ENCODE peak calls at places on chromosomes 12 and 14, in nine cellular contexts. One of them, this sample, is unnamed.

GRCh38 chr14:80901260-80901659 is 40.3 kb downstream of the CEP128 start:
- DNase-seq in stimulated activated CD4-positive, alpha-beta T cell treated with anti-CD3 and anti-CD28 coated beads, TNF-alpha, amount 100 ng/mL, for 4 hours: no peak
- DNase-seq in cardiac fibroblast: no peak
- DNase-seq in T-helper 1 cell: no peak
- DNase-seq in NCI-H1105: no peak
- DNase-seq in GM03348: no peak
- DNase-seq in dorsolateral prefrontal cortex: no peak
- DNase-seq in epithelial cell of esophagus: no peak
- DNase-seq in cardiac muscle cell: no peak
- DNase-seq in this sample: no peak

GRCh38 chr12:12872934-12873275 is 18.5 kb upstream of the GPRC5A start:
- DNase-seq in dorsolateral prefrontal cortex: no peak
- DNase-seq in GM03348: no peak
- DNase-seq in cardiac fibroblast: no peak
- DNase-seq in stimulated activated CD4-positive, alpha-beta T cell treated with anti-CD3 and anti-CD28 coated beads, TNF-alpha, amount 100 ng/mL, for 4 hours: no peak
- DNase-seq in epithelial cell of esophagus: peak
- DNase-seq in T-helper 1 cell: no peak
- DNase-seq in NCI-H1105: no peak
- DNase-seq in cardiac muscle cell: no peak
- DNase-seq in this sample: no peak

GRCh38 chr14:23929822-23930294 is 23.7 kb upstream of the DHRS4 start:
- DNase-seq in NCI-H1105: peak
- DNase-seq in GM03348: peak
- DNase-seq in cardiac muscle cell: peak
- DNase-seq in T-helper 1 cell: peak
- DNase-seq in dorsolateral prefrontal cortex: peak
- DNase-seq in epithelial cell of esophagus: peak
- DNase-seq in cardiac fibroblast: peak
- DNase-seq in stimulated activated CD4-positive, alpha-beta T cell treated with anti-CD3 and anti-CD28 coated beads, TNF-alpha, amount 100 ng/mL, for 4 hours: peak
- DNase-seq in this sample: peak

GRCh38 chr12:69688496-69689427 is 10.3 kb downstream of the BEST3 start:
- DNase-seq in GM03348: peak
- DNase-seq in epithelial cell of esophagus: peak
- DNase-seq in cardiac muscle cell: peak
- DNase-seq in dorsolateral prefrontal cortex: no peak
- DNase-seq in stimulated activated CD4-positive, alpha-beta T cell treated with anti-CD3 and anti-CD28 coated beads, TNF-alpha, amount 100 ng/mL, for 4 hours: peak
- DNase-seq in NCI-H1105: no peak
- DNase-seq in cardiac fibroblast: peak
- DNase-seq in T-helper 1 cell: peak
- DNase-seq in this sample: no peak

GRCh38 chr14:32400480-32400879 is 71.4 kb downstream of the AKAP6 start:
- DNase-seq in cardiac muscle cell: no peak
- DNase-seq in dorsolateral prefrontal cortex: no peak
- DNase-seq in GM03348: peak
- DNase-seq in cardiac fibroblast: no peak
- DNase-seq in stimulated activated CD4-positive, alpha-beta T cell treated with anti-CD3 and anti-CD28 coated beads, TNF-alpha, amount 100 ng/mL, for 4 hours: no peak
- DNase-seq in T-helper 1 cell: no peak
- DNase-seq in NCI-H1105: no peak
- DNase-seq in epithelial cell of esophagus: no peak
- DNase-seq in this sample: no peak

GRCh38 chr14:83940253-83940652 is 1589.7 kb upstream of the FLRT2 start:
- DNase-seq in GM03348: no peak
- DNase-seq in NCI-H1105: no peak
- DNase-seq in stimulated activated CD4-positive, alpha-beta T cell treated with anti-CD3 and anti-CD28 coated beads, TNF-alpha, amount 100 ng/mL, for 4 hours: no peak
- DNase-seq in dorsolateral prefrontal cortex: no peak
- DNase-seq in T-helper 1 cell: no peak
- DNase-seq in cardiac fibroblast: peak
- DNase-seq in cardiac muscle cell: peak
- DNase-seq in epithelial cell of esophagus: no peak
- DNase-seq in this sample: no peak

GRCh38 chr14:61630399-61630798 is 64.9 kb upstream of the HIF1A start:
- DNase-seq in epithelial cell of esophagus: no peak
- DNase-seq in dorsolateral prefrontal cortex: no peak
- DNase-seq in GM03348: no peak
- DNase-seq in cardiac muscle cell: no peak
- DNase-seq in T-helper 1 cell: no peak
- DNase-seq in NCI-H1105: no peak
- DNase-seq in stimulated activated CD4-positive, alpha-beta T cell treated with anti-CD3 and anti-CD28 coated beads, TNF-alpha, amount 100 ng/mL, for 4 hours: no peak
- DNase-seq in cardiac fibroblast: no peak
- DNase-seq in this sample: no peak

GRCh38 chr14:59262717-59263469 is 74.4 kb downstream of the DAAM1 start:
- DNase-seq in T-helper 1 cell: no peak
- DNase-seq in GM03348: no peak
- DNase-seq in cardiac fibroblast: no peak
- DNase-seq in epithelial cell of esophagus: no peak
- DNase-seq in dorsolateral prefrontal cortex: no peak
- DNase-seq in stimulated activated CD4-positive, alpha-beta T cell treated with anti-CD3 and anti-CD28 coated beads, TNF-alpha, amount 100 ng/mL, for 4 hours: no peak
- DNase-seq in NCI-H1105: no peak
- DNase-seq in cardiac muscle cell: no peak
- DNase-seq in this sample: peak

GRCh38 chr12:4118601-4119156 is 154.9 kb upstream of the CCND2 start:
- DNase-seq in epithelial cell of esophagus: no peak
- DNase-seq in cardiac muscle cell: no peak
- DNase-seq in stimulated activated CD4-positive, alpha-beta T cell treated with anti-CD3 and anti-CD28 coated beads, TNF-alpha, amount 100 ng/mL, for 4 hours: no peak
- DNase-seq in cardiac fibroblast: no peak
- DNase-seq in dorsolateral prefrontal cortex: no peak
- DNase-seq in NCI-H1105: no peak
- DNase-seq in T-helper 1 cell: no peak
- DNase-seq in GM03348: no peak
- DNase-seq in this sample: no peak

GRCh38 chr14:66105819-66106218 is 380.4 kb upstream of the CCDC196 start:
- DNase-seq in cardiac muscle cell: peak
- DNase-seq in epithelial cell of esophagus: peak
- DNase-seq in dorsolateral prefrontal cortex: no peak
- DNase-seq in stimulated activated CD4-positive, alpha-beta T cell treated with anti-CD3 and anti-CD28 coated beads, TNF-alpha, amount 100 ng/mL, for 4 hours: no peak
- DNase-seq in T-helper 1 cell: peak
- DNase-seq in cardiac fibroblast: peak
- DNase-seq in NCI-H1105: no peak
- DNase-seq in GM03348: peak
- DNase-seq in this sample: no peak

GRCh38 chr14:23436327-23437141 is 1.1 kb upstream of the MYH7 start:
- DNase-seq in NCI-H1105: no peak
- DNase-seq in epithelial cell of esophagus: no peak
- DNase-seq in GM03348: no peak
- DNase-seq in dorsolateral prefrontal cortex: peak
- DNase-seq in T-helper 1 cell: no peak
- DNase-seq in cardiac fibroblast: no peak
- DNase-seq in cardiac muscle cell: no peak
- DNase-seq in stimulated activated CD4-positive, alpha-beta T cell treated with anti-CD3 and anti-CD28 coated beads, TNF-alpha, amount 100 ng/mL, for 4 hours: no peak
- DNase-seq in this sample: no peak

GRCh38 chr14:24297190-24297964 is 2.2 kb downstream of the DHRS1 start:
- DNase-seq in GM03348: no peak
- DNase-seq in NCI-H1105: peak
- DNase-seq in stimulated activated CD4-positive, alpha-beta T cell treated with anti-CD3 and anti-CD28 coated beads, TNF-alpha, amount 100 ng/mL, for 4 hours: no peak
- DNase-seq in T-helper 1 cell: no peak
- DNase-seq in epithelial cell of esophagus: peak
- DNase-seq in cardiac muscle cell: peak
- DNase-seq in cardiac fibroblast: peak
- DNase-seq in dorsolateral prefrontal cortex: no peak
- DNase-seq in this sample: no peak

GRCh38 chr12:43763769-43764168 is 5.0 kb downstream of the IRAK4 start:
- DNase-seq in cardiac fibroblast: no peak
- DNase-seq in cardiac muscle cell: no peak
- DNase-seq in NCI-H1105: no peak
- DNase-seq in stimulated activated CD4-positive, alpha-beta T cell treated with anti-CD3 and anti-CD28 coated beads, TNF-alpha, amount 100 ng/mL, for 4 hours: no peak
- DNase-seq in epithelial cell of esophagus: no peak
- DNase-seq in T-helper 1 cell: no peak
- DNase-seq in dorsolateral prefrontal cortex: no peak
- DNase-seq in GM03348: no peak
- DNase-seq in this sample: no peak

GRCh38 chr14:88961214-88961613 is 136.8 kb downstream of the TTC8 start:
- DNase-seq in NCI-H1105: no peak
- DNase-seq in stimulated activated CD4-positive, alpha-beta T cell treated with anti-CD3 and anti-CD28 coated beads, TNF-alpha, amount 100 ng/mL, for 4 hours: no peak
- DNase-seq in cardiac muscle cell: no peak
- DNase-seq in dorsolateral prefrontal cortex: peak
- DNase-seq in epithelial cell of esophagus: no peak
- DNase-seq in T-helper 1 cell: no peak
- DNase-seq in cardiac fibroblast: no peak
- DNase-seq in GM03348: no peak
- DNase-seq in this sample: no peak

GRCh38 chr12:9787340-9787737 is 26.6 kb upstream of the CD69 start:
- DNase-seq in NCI-H1105: no peak
- DNase-seq in cardiac muscle cell: peak
- DNase-seq in epithelial cell of esophagus: no peak
- DNase-seq in dorsolateral prefrontal cortex: no peak
- DNase-seq in T-helper 1 cell: no peak
- DNase-seq in GM03348: peak
- DNase-seq in stimulated activated CD4-positive, alpha-beta T cell treated with anti-CD3 and anti-CD28 coated beads, TNF-alpha, amount 100 ng/mL, for 4 hours: no peak
- DNase-seq in cardiac fibroblast: peak
- DNase-seq in this sample: no peak

GRCh38 chr14:95240859-95241813 is 78.6 kb downstream of the CLMN start:
- DNase-seq in cardiac fibroblast: no peak
- DNase-seq in stimulated activated CD4-positive, alpha-beta T cell treated with anti-CD3 and anti-CD28 coated beads, TNF-alpha, amount 100 ng/mL, for 4 hours: no peak
- DNase-seq in epithelial cell of esophagus: no peak
- DNase-seq in dorsolateral prefrontal cortex: no peak
- DNase-seq in GM03348: no peak
- DNase-seq in T-helper 1 cell: no peak
- DNase-seq in NCI-H1105: no peak
- DNase-seq in cardiac muscle cell: no peak
- DNase-seq in this sample: no peak

GRCh38 chr14:93108105-93108504 is 7.6 kb downstream of the ITPK1 start:
- DNase-seq in epithelial cell of esophagus: no peak
- DNase-seq in GM03348: no peak
- DNase-seq in T-helper 1 cell: no peak
- DNase-seq in NCI-H1105: no peak
- DNase-seq in stimulated activated CD4-positive, alpha-beta T cell treated with anti-CD3 and anti-CD28 coated beads, TNF-alpha, amount 100 ng/mL, for 4 hours: no peak
- DNase-seq in cardiac muscle cell: no peak
- DNase-seq in dorsolateral prefrontal cortex: no peak
- DNase-seq in cardiac fibroblast: no peak
- DNase-seq in this sample: no peak

GRCh38 chr12:130334399-130334798 is 3.3 kb upstream of the PIWIL1 start:
- DNase-seq in GM03348: no peak
- DNase-seq in cardiac fibroblast: no peak
- DNase-seq in cardiac muscle cell: no peak
- DNase-seq in epithelial cell of esophagus: no peak
- DNase-seq in stimulated activated CD4-positive, alpha-beta T cell treated with anti-CD3 and anti-CD28 coated beads, TNF-alpha, amount 100 ng/mL, for 4 hours: no peak
- DNase-seq in dorsolateral prefrontal cortex: no peak
- DNase-seq in NCI-H1105: no peak
- DNase-seq in T-helper 1 cell: no peak
- DNase-seq in this sample: no peak

GRCh38 chr12:107167756-107168155 is 74.4 kb upstream of the CRY1 start:
- DNase-seq in cardiac muscle cell: no peak
- DNase-seq in epithelial cell of esophagus: no peak
- DNase-seq in cardiac fibroblast: no peak
- DNase-seq in T-helper 1 cell: no peak
- DNase-seq in GM03348: no peak
- DNase-seq in dorsolateral prefrontal cortex: no peak
- DNase-seq in NCI-H1105: no peak
- DNase-seq in stimulated activated CD4-positive, alpha-beta T cell treated with anti-CD3 and anti-CD28 coated beads, TNF-alpha, amount 100 ng/mL, for 4 hours: no peak
- DNase-seq in this sample: no peak

GRCh38 chr12:109944975-109945374 is 44.9 kb downstream of the TCHP start:
- DNase-seq in cardiac fibroblast: peak
- DNase-seq in cardiac muscle cell: peak
- DNase-seq in dorsolateral prefrontal cortex: no peak
- DNase-seq in epithelial cell of esophagus: peak
- DNase-seq in stimulated activated CD4-positive, alpha-beta T cell treated with anti-CD3 and anti-CD28 coated beads, TNF-alpha, amount 100 ng/mL, for 4 hours: no peak
- DNase-seq in NCI-H1105: no peak
- DNase-seq in T-helper 1 cell: no peak
- DNase-seq in GM03348: no peak
- DNase-seq in this sample: no peak

This sample was measured in HuH-7.5.